ENCODE peak calls at places on chromosomes 4 and X, in seven cellular contexts. S, Y, Q, G, I, P and O are unnamed samples.

GRCh38 chrX:102129473-102129872 is 4.0 kb downstream of the TCEAL2 start:
- DNase-seq in S (no peak), Y (no peak), Q (no peak), G (peak; percentile 7), I (no peak), P (no peak), O (no peak)

GRCh38 chr4:176969011-176969410 is 176.3 kb upstream of the VEGFC start:
- DNase-seq in S (no peak), Y (no peak), Q (no peak), G (no peak), I (no peak), P (no peak), O (no peak)

GRCh38 chrX:14427614-14428013 is 101.7 kb upstream of the GLRA2 start:
- DNase-seq in S (no peak), Y (no peak), Q (no peak), G (no peak), I (no peak), P (no peak), O (no peak)

GRCh38 chrX:6052111-6052745 is 176.4 kb downstream of the NLGN4X start:
- DNase-seq in S (no peak), Y (no peak), Q (no peak), G (no peak), I (no peak), P (no peak), O (no peak)

GRCh38 chr4:85756938-85757337 is 282.0 kb downstream of the ARHGAP24 start:
- DNase-seq in S (no peak), Y (peak; percentile 64), Q (no peak), G (peak; percentile 82), I (peak; percentile 48), P (no peak), O (no peak)

GRCh38 chr4:158613046-158613445 is 58.6 kb downstream of the C4orf46 start:
- DNase-seq in S (no peak), Y (no peak), Q (no peak), G (no peak), I (no peak), P (no peak), O (no peak)

GRCh38 chrX:3501833-3502535 is 155.5 kb upstream of the MXRA5 start:
- DNase-seq in S (no peak), Y (no peak), Q (no peak), G (peak; percentile 20), I (no peak), P (no peak), O (no peak)

GRCh38 chr4:78379040-78379439 is 172.5 kb upstream of the ANXA3 start:
- DNase-seq in S (no peak), Y (peak; percentile 54), Q (no peak), G (no peak), I (no peak), P (no peak), O (no peak)

GRCh38 chr4:1410491-1411325 is 4.5 kb upstream of the NKX1-1 start:
- DNase-seq in S (no peak), Y (peak; percentile 97), Q (no peak), G (peak; percentile 54), I (peak; percentile 6), P (no peak), O (no peak)

GRCh38 chr4:69591374-69591773 is 48.1 kb downstream of the UGT2A2 start:
- DNase-seq in S (no peak), Y (no peak), Q (no peak), G (no peak), I (no peak), P (no peak), O (no peak)

GRCh38 chr4:157035471-157035870 is 40.5 kb upstream of the GLRB start:
- DNase-seq in S (no peak), Y (no peak), Q (no peak), G (peak; percentile 8), I (no peak), P (no peak), O (no peak)

GRCh38 chr4:83371235-83371634 is 36.6 kb upstream of the HPSE start:
- DNase-seq in S (no peak), Y (no peak), Q (no peak), G (no peak), I (no peak), P (no peak), O (no peak)

GRCh38 chr4:68490826-68491457 is 43.7 kb downstream of the TMPRSS11E start:
- DNase-seq in S (no peak), Y (no peak), Q (no peak), G (peak; percentile 6), I (no peak), P (no peak), O (no peak)

GRCh38 chrX:138775501-138775900 is 64.0 kb upstream of the FGF13 start:
- DNase-seq in S (no peak), Y (no peak), Q (no peak), G (peak; percentile 25), I (no peak), P (no peak), O (no peak)

DNA sequence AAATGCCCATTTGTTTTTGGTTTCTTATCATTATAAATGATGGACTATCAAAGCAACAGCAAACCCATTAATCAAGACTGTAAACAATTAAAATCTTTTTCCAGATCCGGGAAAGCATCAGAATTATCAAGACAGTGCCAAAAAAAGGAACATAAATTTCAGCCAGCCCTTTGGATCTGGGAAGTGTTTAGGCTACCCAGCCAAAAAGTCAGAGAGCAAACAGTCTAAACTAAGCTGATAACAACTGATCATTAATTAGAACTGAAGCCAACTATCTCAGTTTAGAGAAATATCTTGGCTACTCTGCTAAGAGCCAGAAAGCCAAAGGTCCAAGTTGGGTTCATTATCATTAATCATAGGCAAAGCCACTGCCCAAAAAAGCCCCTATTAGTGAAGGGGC is 37.1 kb upstream of the SHISA3 start:
- DNase-seq in S (no peak), Y (no peak), Q (no peak), G (no peak), I (no peak), P (no peak), O (no peak)
- H3K4me3 ChIP-seq in S (peak overlapping the region; percentile 21), Y (peak overlapping the region; percentile 19), Q (peak overlapping the region; percentile 8), G (no peak overlapping the region), I (no peak overlapping the region), P (no peak overlapping the region), O (no peak overlapping the region)

DNA sequence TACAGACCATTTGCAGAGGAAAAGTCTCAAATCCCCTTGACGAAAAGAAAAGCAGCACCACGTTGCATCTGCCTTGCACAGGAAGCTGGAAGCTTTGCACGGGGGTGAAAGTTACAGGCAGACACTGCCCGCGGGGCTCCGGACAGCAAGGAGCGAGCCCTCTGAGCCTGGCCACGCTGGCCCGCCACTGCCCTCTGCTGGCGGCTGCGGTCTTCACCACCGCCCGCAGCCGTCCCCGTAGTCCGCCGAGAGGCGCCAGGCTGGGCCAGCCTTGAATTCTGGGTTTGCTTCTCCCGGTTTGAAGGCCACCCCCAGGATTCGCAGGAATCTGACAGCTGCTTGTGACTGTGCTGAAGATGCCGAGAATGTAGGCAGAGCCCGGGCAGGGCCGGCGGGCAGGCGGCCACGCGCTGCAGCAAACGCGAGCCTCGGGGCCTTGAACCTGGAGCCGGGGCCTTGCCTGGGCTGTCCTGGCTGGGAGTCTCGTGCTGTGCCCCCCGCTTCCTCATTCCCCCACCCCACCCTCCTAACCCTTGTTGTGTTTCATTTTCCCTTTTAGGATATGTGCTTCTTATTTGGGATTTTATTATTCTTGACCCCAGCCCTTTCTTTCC is 49.2 kb downstream of the ENPP6 start:
- DNase-seq in S (no peak), Y (peak; percentile 95), Q (peak; percentile 84), G (peak; percentile 76), I (peak; percentile 36), P (no peak), O (peak; percentile 61)
- H3K4me3 ChIP-seq in S (no peak overlapping the region), Y (no peak overlapping the region), Q (no peak overlapping the region), G (no peak overlapping the region), I (no peak overlapping the region), P (no peak overlapping the region), O (no peak overlapping the region)

GRCh38 chr4:143700060-143700419 is 435 bp downstream of the FREM3 start:
- DNase-seq in S (no peak), Y (peak; percentile 76), Q (no peak), G (peak; percentile 4), I (no peak), P (no peak), O (no peak)
- H3K4me3 ChIP-seq in S (peak overlapping the region; percentile 29), Y (peak overlapping the region; percentile 77), Q (peak overlapping the region; percentile 63), G (no peak overlapping the region), I (peak overlapping the region; percentile 20), P (no peak overlapping the region), O (no peak overlapping the region)

GRCh38 chr4:166257276-166257675 is 384.2 kb downstream of the TLL1 start:
- DNase-seq in S (no peak), Y (no peak), Q (no peak), G (no peak), I (no peak), P (no peak), O (no peak)
- H3K4me3 ChIP-seq in S (no peak overlapping the region), Y (no peak overlapping the region), Q (no peak overlapping the region), G (no peak overlapping the region), I (no peak overlapping the region), P (no peak overlapping the region), O (no peak overlapping the region)